ENCODE peak calls at places on chromosome 13, in five cellular contexts. S is HepG2, K is H1, R is HEK293T, P is HCT116. L is an unnamed sample.
A peak's percentile ranks its signal among the peaks of the same experiment; 100 is the strongest.

GRCh38 chr13:87859261-87859660 is 188.1 kb downstream of the SLITRK5 start:
- DNase-seq in S (no peak), P (no peak), R (no peak), K (no peak), L (no peak)

GRCh38 chr13:60759499-60759898 is 362.5 kb downstream of the TDRD3 start:
- DNase-seq in K (no peak), R (no peak), S (peak; percentile 3), P (no peak), L (no peak)

GRCh38 chr13:75454497-75454896 is 27.5 kb downstream of the TBC1D4 start:
- DNase-seq in K (no peak), P (no peak), S (no peak), R (no peak), L (no peak)

GRCh38 chr13:37173214-37173613 is 67.8 kb upstream of the CSNK1A1L start:
- DNase-seq in S (no peak), P (no peak), R (no peak), K (no peak), L (no peak)

GRCh38 chr13:106083620-106084350 is 451.7 kb downstream of the EFNB2 start:
- DNase-seq in K (no peak), S (peak; percentile 6), P (peak; percentile 46), R (no peak), L (peak; percentile 54)

GRCh38 chr13:113926951-113927660 is 46.8 kb downstream of the C13orf46 start:
- DNase-seq in R (no peak), P (no peak), S (no peak), K (no peak), L (peak; percentile 4)

GRCh38 chr13:56752630-56753029 is 388.1 kb upstream of the PRR20A start:
- DNase-seq in S (no peak), K (no peak), R (no peak), P (no peak), L (no peak)

GRCh38 chr13:28622286-28622685 is 36.6 kb upstream of the POMP start:
- DNase-seq in R (no peak), S (no peak), P (no peak), K (no peak), L (no peak)

GRCh38 chr13:20403826-20404225 is 121.8 kb downstream of the CRYL1 start:
- DNase-seq in K (no peak), S (no peak), R (no peak), P (no peak), L (no peak)

GRCh38 chr13:105920375-105920774 is 615.1 kb downstream of the EFNB2 start:
- DNase-seq in K (no peak), P (peak; percentile 78), S (no peak), R (no peak), L (no peak)

GRCh38 chr13:73210218-73210883 is 151.5 kb downstream of the KLF5 start:
- DNase-seq in K (no peak), R (no peak), P (peak; percentile 71), S (peak; percentile 82), L (no peak)

GRCh38 chr13:112510002-112510780 is 77.8 kb downstream of the TUBGCP3 start:
- DNase-seq in R (peak; percentile 49), S (peak; percentile 52), P (peak; percentile 53), K (peak; percentile 53), L (peak; percentile 53)

GRCh38 chr13:20400774-20401173 is 124.9 kb downstream of the CRYL1 start:
- DNase-seq in K (no peak), R (no peak), S (no peak), P (no peak), L (no peak)

GRCh38 chr13:24625324-24625723 is 54.9 kb upstream of the ATP12A start:
- DNase-seq in K (no peak), P (no peak), R (no peak), S (no peak), L (no peak)

GRCh38 chr13:24224232-24224680 is 63.7 kb downstream of the SPATA13 start:
- DNase-seq in S (no peak), R (no peak), P (no peak), K (no peak), L (no peak)

GRCh38 chr13:74773263-74773662 is 639.1 kb upstream of the KLF12 start:
- DNase-seq in R (no peak), S (no peak), P (no peak), K (no peak), L (no peak)

DNA sequence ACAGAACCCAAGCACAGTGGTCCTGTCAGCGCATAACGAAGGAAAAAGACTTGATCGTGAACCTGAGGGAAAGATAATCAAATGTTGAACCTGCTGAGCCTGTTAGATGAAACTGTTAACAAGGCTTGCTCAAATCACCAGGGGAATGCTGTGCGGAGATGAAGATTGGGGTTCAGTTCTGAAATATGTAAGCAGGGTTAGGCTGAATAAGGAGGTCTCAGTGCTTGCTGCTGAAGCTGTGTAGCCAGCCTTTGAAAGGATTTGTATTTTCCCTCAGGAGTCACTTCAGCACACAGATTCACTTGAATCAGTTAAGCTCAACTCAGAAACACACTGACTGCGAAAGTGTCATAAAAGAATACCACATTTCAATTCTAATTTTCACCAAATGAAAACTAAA is 793.5 kb downstream of the OLFM4 start:
- DNase-seq in R (no peak), P (no peak), S (no peak), K (no peak), L (no peak)
- TF ChIP-seq SP1 in R (no peak), P (no peak), S (no peak), K (no peak), L (no peak)

GRCh38 chr13:42409061-42409460 is 137.1 kb downstream of the AKAP11 start:
- DNase-seq in S (no peak), K (no peak), P (no peak), R (no peak), L (no peak)

GRCh38 chr13:42417624-42418023 is 145.7 kb downstream of the AKAP11 start:
- DNase-seq in K (no peak), P (no peak), S (no peak), R (no peak), L (no peak)

GRCh38 chr13:42418184-42418583 is 146.2 kb downstream of the AKAP11 start:
- DNase-seq in P (no peak), K (no peak), R (no peak), S (no peak), L (no peak)

GRCh38 chr13:42412812-42413795 is 141.2 kb downstream of the AKAP11 start:
- DNase-seq in P (no peak), K (no peak), S (no peak), R (no peak), L (no peak)
- TF ChIP-seq SP1 in P (no peak), K (no peak), S (no peak), R (no peak), L (no peak)

GRCh38 chr13:31409678-31410356 is 210.0 kb downstream of the B3GLCT start:
- DNase-seq in P (no peak), K (no peak), R (no peak), S (no peak), L (no peak)
- TF ChIP-seq SP1 in P (no peak), K (no peak), R (no peak), S (no peak), L (no peak)

GRCh38 chr13:50526771-50527567 is 316.5 kb downstream of the DLEU7 start:
- DNase-seq in P (no peak), K (no peak), S (no peak), R (no peak), L (no peak)
- TF ChIP-seq SP1 in P (no peak), K (no peak), S (no peak), R (no peak), L (no peak)

GRCh38 chr13:102550507-102550906 is 46.3 kb upstream of the TPP2 start:
- DNase-seq in P (no peak), S (no peak), K (no peak), R (no peak), L (no peak)
- TF ChIP-seq SP1 in P (no peak), S (no peak), K (no peak), R (no peak), L (no peak)

DNA sequence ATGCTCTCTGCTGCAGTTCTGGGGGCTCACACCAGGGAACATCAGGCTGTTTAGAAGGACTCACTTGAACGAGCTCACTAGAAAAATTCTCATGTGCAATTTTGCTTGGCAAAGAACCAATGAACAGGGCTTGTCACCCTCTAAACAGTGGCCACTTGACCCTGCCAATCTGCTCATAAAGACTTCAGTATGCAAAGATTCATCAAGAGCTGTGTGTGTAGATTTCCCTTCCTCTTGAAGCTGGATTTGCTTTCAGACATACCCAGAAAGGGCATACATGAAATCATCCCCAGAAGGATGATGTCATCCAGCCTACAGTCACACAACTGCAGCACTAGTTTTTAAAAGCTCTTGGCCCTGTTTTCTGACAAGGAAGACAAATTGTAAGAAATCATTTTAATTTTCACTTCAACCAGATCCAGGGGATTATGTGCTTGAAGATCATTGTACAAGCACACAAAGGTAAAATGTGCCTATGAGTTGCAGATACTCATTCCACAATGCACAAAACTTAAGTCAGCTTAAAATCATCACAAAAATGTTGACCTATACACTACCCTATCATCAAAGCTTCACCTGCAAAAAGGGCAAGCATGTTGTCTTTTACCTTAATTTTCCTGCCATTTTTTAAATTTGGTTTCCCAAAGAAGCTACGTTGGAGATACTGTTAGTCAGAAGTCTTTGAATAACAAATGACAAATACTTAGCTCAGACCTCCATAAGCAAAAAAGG is 5.2 kb upstream of the STK24 start:
- DNase-seq in S (no peak), R (no peak), K (no peak), P (no peak), L (no peak)
- TF ChIP-seq SP1 in S (no peak), R (no peak), K (no peak), P (no peak), L (no peak)